ENCODE peak calls at places on chromosomes 3 and 15, in five cellular contexts. E is upper lobe of right lung, N is HCT116, B is Karpas-422, M is left ventricle myocardium inferior. J is an unnamed sample. For H3K27me3, the result is how much of the 10 kb centered on the place peaks cover.

GRCh38 chr15:46857103-46857502 is 860.2 kb upstream of the SEMA6D start:
- DNase-seq in E (no peak), N (no peak), B (no peak), M (no peak), J (no peak)

GRCh38 chr15:70247281-70247680 is 149.6 kb upstream of the TLE3 start:
- DNase-seq in E (peak), N (no peak), B (no peak), M (no peak), J (no peak)

GRCh38 chr3:44342191-44342790 is 3.7 kb downstream of the TCAIM start:
- DNase-seq in E (no peak), N (no peak), B (no peak), M (no peak), J (no peak)

GRCh38 chr3:43960448-43960840 is 269.7 kb downstream of the ABHD5 start:
- DNase-seq in E (no peak), N (no peak), B (peak), M (no peak), J (no peak)

GRCh38 chr3:100089802-100090668 is 24.3 kb downstream of the FILIP1L start:
- DNase-seq in E (no peak), N (peak), B (peak), M (no peak), J (no peak)

GRCh38 chr15:76335851-76336253 is 721 bp upstream of the ISL2 start:
- DNase-seq in E (no peak), N (no peak), B (peak), M (no peak), J (no peak)

GRCh38 chr3:59364471-59364870 is 314.6 kb upstream of the CFAP20DC start:
- DNase-seq in E (no peak), N (no peak), B (no peak), M (no peak), J (no peak)

GRCh38 chr3:187839422-187839821 is 94.2 kb upstream of the BCL6 start:
- DNase-seq in E (no peak), N (no peak), B (no peak), M (no peak), J (no peak)

GRCh38 chr3:187852842-187853727 is 107.8 kb upstream of the BCL6 start:
- DNase-seq in E (no peak), N (no peak), B (no peak), M (no peak), J (no peak)

GRCh38 chr15:22778796-22779195 is 7.6 kb upstream of the NIPA1 start:
- DNase-seq in E (no peak), N (no peak), B (no peak), M (no peak), J (no peak)

GRCh38 chr3:139113231-139113749 is 68.6 kb upstream of the PRR23C start:
- DNase-seq in E (no peak), N (peak), B (no peak), M (no peak), J (no peak)

GRCh38 chr3:141877911-141878310 is 1.5 kb downstream of the ATP1B3 start:
- DNase-seq in E (no peak), N (no peak), B (peak), M (no peak), J (no peak)

DNA sequence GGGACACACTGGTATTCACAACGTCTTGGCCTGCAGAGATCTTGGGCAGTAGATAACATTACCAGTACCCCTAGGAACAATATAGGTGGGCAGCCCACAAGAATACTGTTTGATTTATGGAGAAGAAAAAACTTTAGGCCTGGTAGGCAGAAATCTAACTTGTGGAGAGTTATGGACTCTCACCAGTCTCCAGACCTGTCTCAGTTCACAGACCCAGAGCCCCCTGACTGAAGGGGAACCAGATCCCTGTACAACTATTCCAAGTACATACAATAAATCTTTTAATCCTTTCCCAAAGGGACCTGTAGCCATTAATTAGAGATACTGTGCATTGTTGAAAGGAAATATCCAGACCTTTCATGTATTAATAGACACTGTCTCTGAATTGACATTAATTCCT is 173.9 kb downstream of the STAG1 start:
- DNase-seq in E (no peak), N (no peak), B (no peak), M (no peak), J (no peak)
- H3K27ac ChIP-seq in E (no peak), N (no peak), B (no peak), M (no peak), J (no peak)

GRCh38 chr3:51706021-51706485 is 815 bp upstream of the GRM2 start:
- DNase-seq in E (peak), N (no peak), B (no peak), M (peak), J (no peak)

GRCh38 chr3:51708216-51708845 is 1.5 kb downstream of the GRM2 start:
- DNase-seq in E (peak), N (no peak), B (no peak), M (no peak), J (no peak)

GRCh38 chr3:51705276-51706020 is 1.4 kb upstream of the GRM2 start:
- DNase-seq in E (peak), N (no peak), B (no peak), M (peak), J (no peak)

GRCh38 chr3:51709004-51709420 is 2.1 kb downstream of the GRM2 start:
- DNase-seq in E (peak), N (no peak), B (no peak), M (no peak), J (no peak)

GRCh38 chr3:51706788-51707731 is at the start of gene GRM2:
- DNase-seq in E (peak), N (no peak), B (no peak), M (peak), J (peak)
- H3K4me3 ChIP-seq in E (peak), N (no peak), B (no peak), M (peak), J (peak)

GRCh38 chr15:88032787-88033186 is 223.8 kb downstream of the NTRK3 start:
- DNase-seq in E (no peak), N (peak), B (no peak), M (no peak), J (no peak)

GRCh38 chr15:88035381-88035780 is 221.2 kb downstream of the NTRK3 start:
- DNase-seq in E (no peak), N (no peak), B (no peak), M (no peak), J (no peak)

GRCh38 chr15:88029696-88030095 is 226.8 kb downstream of the NTRK3 start:
- DNase-seq in E (no peak), N (no peak), B (no peak), M (no peak), J (no peak)

GRCh38 chr15:88028024-88028423 is 228.5 kb downstream of the NTRK3 start:
- DNase-seq in E (no peak), N (no peak), B (no peak), M (no peak), J (peak)

GRCh38 chr15:88031461-88031860 is 225.1 kb downstream of the NTRK3 start:
- DNase-seq in E (no peak), N (no peak), B (no peak), M (no peak), J (no peak)
- H3K27me3 ChIP-seq in E (under half), N (under half), B (under half), M (under half), J (under half)

DNA sequence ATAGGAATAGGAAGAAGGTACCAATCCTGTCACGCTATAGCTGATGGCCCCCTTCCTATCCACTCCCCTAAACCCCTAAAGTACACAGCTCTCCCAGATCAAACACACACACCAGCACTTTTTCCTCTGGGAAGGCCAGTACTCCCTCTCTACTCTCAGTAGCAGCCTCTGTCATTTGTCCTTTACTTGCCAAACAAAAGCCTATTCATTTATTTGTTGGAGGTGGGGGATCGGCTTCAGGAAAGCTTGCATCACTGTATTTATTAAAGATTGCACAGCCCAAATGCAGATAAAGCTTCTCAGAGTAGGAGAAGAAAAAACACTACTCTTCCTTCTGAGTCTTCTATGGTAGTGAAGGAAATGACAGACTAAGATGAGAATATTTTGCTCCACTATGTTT is 429.7 kb upstream of the RASGRP1 start:
- DNase-seq in E (no peak), N (no peak), B (peak), M (no peak), J (no peak)
- H3K27ac ChIP-seq in E (no peak), N (no peak), B (no peak), M (no peak), J (no peak)

GRCh38 chr3:196645917-196646735 is 6.6 kb downstream of the NRROS start:
- DNase-seq in E (peak), N (no peak), B (no peak), M (no peak), J (no peak)

GRCh38 chr3:196643201-196643749 is 3.8 kb downstream of the NRROS start:
- DNase-seq in E (peak), N (no peak), B (peak), M (no peak), J (no peak)

GRCh38 chr3:196645091-196645490 is 5.6 kb downstream of the NRROS start:
- DNase-seq in E (peak), N (no peak), B (no peak), M (no peak), J (no peak)

GRCh38 chr3:196641278-196642058 is 2.0 kb downstream of the NRROS start:
- DNase-seq in E (peak), N (no peak), B (no peak), M (no peak), J (no peak)

GRCh38 chr3:196643761-196644160 is 4.3 kb downstream of the NRROS start:
- DNase-seq in E (peak), N (no peak), B (no peak), M (no peak), J (no peak)
- H3K4me3 ChIP-seq in E (no peak), N (no peak), B (no peak), M (no peak), J (no peak)

GRCh38 chr3:42758126-42758525 is 14.9 kb downstream of the CCDC13 start:
- DNase-seq in E (no peak), N (no peak), B (no peak), M (no peak), J (no peak)

GRCh38 chr3:42752961-42753360 is 20.1 kb downstream of the CCDC13 start:
- DNase-seq in E (no peak), N (no peak), B (no peak), M (no peak), J (no peak)

GRCh38 chr3:42753757-42754156 is 19.3 kb downstream of the CCDC13 start:
- DNase-seq in E (no peak), N (no peak), B (no peak), M (no peak), J (no peak)

GRCh38 chr3:42755681-42756578 is 17.1 kb downstream of the CCDC13 start:
- DNase-seq in E (no peak), N (no peak), B (peak), M (no peak), J (no peak)

GRCh38 chr3:42756681-42757213 is 16.3 kb downstream of the CCDC13 start:
- DNase-seq in E (no peak), N (no peak), B (no peak), M (no peak), J (no peak)
- H3K27me3 ChIP-seq in E (under half), N (under half), B (under half), M (under half), J (under half)

GRCh38 chr15:64875641-64876223 is 34.0 kb downstream of the PLEKHO2 start:
- DNase-seq in E (no peak), N (no peak), B (no peak), M (no peak), J (peak)

GRCh38 chr15:64878708-64879107 is 33.0 kb upstream of the ANKDD1A start:
- DNase-seq in E (no peak), N (no peak), B (no peak), M (no peak), J (no peak)

GRCh38 chr15:64870350-64870749 is 28.6 kb downstream of the PLEKHO2 start:
- DNase-seq in E (no peak), N (no peak), B (no peak), M (no peak), J (peak)

GRCh38 chr15:64877435-64877834 is 34.3 kb upstream of the ANKDD1A start:
- DNase-seq in E (peak), N (no peak), B (no peak), M (peak), J (peak)

GRCh38 chr15:64874131-64874530 is 32.4 kb downstream of the PLEKHO2 start:
- DNase-seq in E (no peak), N (no peak), B (no peak), M (no peak), J (peak)
- H3K27ac ChIP-seq in E (no peak), N (no peak), B (no peak), M (no peak), J (no peak)

GRCh38 chr3:41794748-41795589 is 166.9 kb downstream of the ULK4 start:
- DNase-seq in E (no peak), N (no peak), B (no peak), M (no peak), J (no peak)
- H3K4me3 ChIP-seq in E (no peak), N (no peak), B (no peak), M (no peak), J (no peak)

GRCh38 chr15:98384328-98385029 is 263.9 kb upstream of the IGF1R start:
- DNase-seq in E (no peak), N (no peak), B (no peak), M (no peak), J (no peak)

GRCh38 chr15:98382139-98382538 is 266.2 kb upstream of the IGF1R start:
- DNase-seq in E (no peak), N (no peak), B (peak), M (no peak), J (no peak)

GRCh38 chr15:98391131-98391530 is 257.2 kb upstream of the IGF1R start:
- DNase-seq in E (no peak), N (no peak), B (no peak), M (no peak), J (no peak)

GRCh38 chr15:98383571-98383970 is 264.8 kb upstream of the IGF1R start:
- DNase-seq in E (no peak), N (no peak), B (no peak), M (no peak), J (no peak)

GRCh38 chr15:98386594-98386993 is 261.7 kb upstream of the IGF1R start:
- DNase-seq in E (no peak), N (no peak), B (no peak), M (no peak), J (no peak)
- H3K27me3 ChIP-seq in E (under half), N (under half), B (under half), M (half or more), J (under half)

DNA sequence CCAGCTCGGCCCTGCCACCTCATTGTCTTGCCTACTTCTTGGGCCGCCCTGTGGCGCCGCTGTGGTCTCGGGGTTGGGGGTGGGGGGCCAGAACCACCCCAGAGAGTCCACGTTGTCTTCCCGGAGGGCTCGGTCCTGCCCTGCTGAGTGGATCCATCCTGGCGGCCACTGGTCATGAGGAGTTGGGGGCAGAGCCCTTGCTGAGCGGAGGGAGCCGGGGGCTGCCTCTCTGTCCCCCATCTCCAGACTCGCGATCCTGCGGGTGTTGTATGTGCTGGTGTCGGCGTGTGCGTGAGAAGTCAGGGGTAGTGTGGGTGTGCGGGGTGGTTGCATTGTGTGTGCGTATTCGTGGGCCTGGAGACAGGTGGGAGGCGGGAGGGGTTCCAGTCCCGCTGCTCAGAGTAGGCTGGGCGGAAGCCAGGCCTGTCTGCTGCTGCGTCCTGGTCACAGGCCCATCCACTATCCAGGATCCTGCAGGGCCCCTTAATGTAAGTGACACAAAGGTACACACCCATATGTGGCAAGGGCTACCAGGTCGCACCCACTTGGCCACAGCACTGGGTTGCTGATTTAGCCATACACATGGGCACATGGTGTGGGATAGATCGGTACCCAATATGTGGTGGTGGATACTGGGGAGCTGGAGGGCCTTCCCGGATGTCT is 30.7 kb downstream of the NBEAL2 start:
- DNase-seq in E (peak), N (no peak), B (no peak), M (peak), J (peak)
- H3K27ac ChIP-seq in E (peak), N (no peak), B (no peak), M (peak), J (peak)

J was measured in right cardiac atrium.